ENCODE peak calls at places on chromosome 13, in six cellular contexts. One of them, this sample, is unnamed.

GRCh38 chr13:42808572-42808971 is 27.2 kb downstream of the FAM216B start:
- DNase-seq in stimulated activated CD8-positive, alpha-beta memory T cell treated with anti-CD3 and anti-CD28 coated beads, Interleukin-12 subunit alpha, Interleukin-12 subunit beta, amount 100 ng/mL, for 4 hours: no peak
- DNase-seq in neural progenitor cell: no peak
- DNase-seq in uterus: no peak
- DNase-seq in activated T-helper 9 cell treated with anti-CD3 and anti-CD28 coated beads, Interleukin-2, amount 50 U/mL, for 16 hours: no peak
- DNase-seq in NAMALWA: no peak
- DNase-seq in this sample: no peak

GRCh38 chr13:34156841-34157365 is 339.0 kb downstream of the RFC3 start:
- DNase-seq in uterus: peak
- DNase-seq in NAMALWA: peak
- DNase-seq in neural progenitor cell: no peak
- DNase-seq in stimulated activated CD8-positive, alpha-beta memory T cell treated with anti-CD3 and anti-CD28 coated beads, Interleukin-12 subunit alpha, Interleukin-12 subunit beta, amount 100 ng/mL, for 4 hours: no peak
- DNase-seq in activated T-helper 9 cell treated with anti-CD3 and anti-CD28 coated beads, Interleukin-2, amount 50 U/mL, for 16 hours: no peak
- DNase-seq in this sample: peak

GRCh38 chr13:40993119-40993518 is 26.0 kb downstream of the ELF1 start:
- DNase-seq in activated T-helper 9 cell treated with anti-CD3 and anti-CD28 coated beads, Interleukin-2, amount 50 U/mL, for 16 hours: no peak
- DNase-seq in NAMALWA: peak
- DNase-seq in stimulated activated CD8-positive, alpha-beta memory T cell treated with anti-CD3 and anti-CD28 coated beads, Interleukin-12 subunit alpha, Interleukin-12 subunit beta, amount 100 ng/mL, for 4 hours: no peak
- DNase-seq in uterus: no peak
- DNase-seq in neural progenitor cell: peak
- DNase-seq in this sample: peak

GRCh38 chr13:40438999-40439797 is 227.2 kb downstream of the FOXO1 start:
- DNase-seq in neural progenitor cell: no peak
- DNase-seq in NAMALWA: peak
- DNase-seq in activated T-helper 9 cell treated with anti-CD3 and anti-CD28 coated beads, Interleukin-2, amount 50 U/mL, for 16 hours: no peak
- DNase-seq in stimulated activated CD8-positive, alpha-beta memory T cell treated with anti-CD3 and anti-CD28 coated beads, Interleukin-12 subunit alpha, Interleukin-12 subunit beta, amount 100 ng/mL, for 4 hours: no peak
- DNase-seq in uterus: no peak
- DNase-seq in this sample: no peak

GRCh38 chr13:49495783-49496762 is at the start of gene PHF11:
- DNase-seq in neural progenitor cell: peak
- DNase-seq in uterus: peak
- DNase-seq in activated T-helper 9 cell treated with anti-CD3 and anti-CD28 coated beads, Interleukin-2, amount 50 U/mL, for 16 hours: peak
- DNase-seq in NAMALWA: peak
- DNase-seq in stimulated activated CD8-positive, alpha-beta memory T cell treated with anti-CD3 and anti-CD28 coated beads, Interleukin-12 subunit alpha, Interleukin-12 subunit beta, amount 100 ng/mL, for 4 hours: peak
- DNase-seq in this sample: peak

GRCh38 chr13:35940734-35941133 is 190.4 kb downstream of the DCLK1 start:
- DNase-seq in activated T-helper 9 cell treated with anti-CD3 and anti-CD28 coated beads, Interleukin-2, amount 50 U/mL, for 16 hours: no peak
- DNase-seq in uterus: no peak
- DNase-seq in NAMALWA: no peak
- DNase-seq in neural progenitor cell: no peak
- DNase-seq in stimulated activated CD8-positive, alpha-beta memory T cell treated with anti-CD3 and anti-CD28 coated beads, Interleukin-12 subunit alpha, Interleukin-12 subunit beta, amount 100 ng/mL, for 4 hours: no peak
- DNase-seq in this sample: no peak

GRCh38 chr13:112840472-112841302 is 128.3 kb upstream of the MCF2L start:
- DNase-seq in neural progenitor cell: no peak
- DNase-seq in stimulated activated CD8-positive, alpha-beta memory T cell treated with anti-CD3 and anti-CD28 coated beads, Interleukin-12 subunit alpha, Interleukin-12 subunit beta, amount 100 ng/mL, for 4 hours: no peak
- DNase-seq in activated T-helper 9 cell treated with anti-CD3 and anti-CD28 coated beads, Interleukin-2, amount 50 U/mL, for 16 hours: no peak
- DNase-seq in uterus: no peak
- DNase-seq in NAMALWA: no peak
- DNase-seq in this sample: no peak

GRCh38 chr13:47039106-47039505 is 142.3 kb upstream of the HTR2A start:
- DNase-seq in activated T-helper 9 cell treated with anti-CD3 and anti-CD28 coated beads, Interleukin-2, amount 50 U/mL, for 16 hours: no peak
- DNase-seq in stimulated activated CD8-positive, alpha-beta memory T cell treated with anti-CD3 and anti-CD28 coated beads, Interleukin-12 subunit alpha, Interleukin-12 subunit beta, amount 100 ng/mL, for 4 hours: no peak
- DNase-seq in neural progenitor cell: no peak
- DNase-seq in uterus: no peak
- DNase-seq in NAMALWA: no peak
- DNase-seq in this sample: peak

GRCh38 chr13:113616991-113617749 is 32.6 kb downstream of the TFDP1 start:
- DNase-seq in activated T-helper 9 cell treated with anti-CD3 and anti-CD28 coated beads, Interleukin-2, amount 50 U/mL, for 16 hours: no peak
- DNase-seq in uterus: no peak
- DNase-seq in neural progenitor cell: peak
- DNase-seq in NAMALWA: no peak
- DNase-seq in stimulated activated CD8-positive, alpha-beta memory T cell treated with anti-CD3 and anti-CD28 coated beads, Interleukin-12 subunit alpha, Interleukin-12 subunit beta, amount 100 ng/mL, for 4 hours: no peak
- DNase-seq in this sample: peak

GRCh38 chr13:26486550-26486949 is 70.9 kb upstream of the WASF3 start:
- DNase-seq in uterus: peak
- DNase-seq in neural progenitor cell: no peak
- DNase-seq in activated T-helper 9 cell treated with anti-CD3 and anti-CD28 coated beads, Interleukin-2, amount 50 U/mL, for 16 hours: no peak
- DNase-seq in NAMALWA: no peak
- DNase-seq in stimulated activated CD8-positive, alpha-beta memory T cell treated with anti-CD3 and anti-CD28 coated beads, Interleukin-12 subunit alpha, Interleukin-12 subunit beta, amount 100 ng/mL, for 4 hours: no peak
- DNase-seq in this sample: no peak

GRCh38 chr13:108214511-108215383 is 589 bp downstream of the LIG4 start:
- DNase-seq in uterus: peak
- DNase-seq in NAMALWA: peak
- DNase-seq in neural progenitor cell: peak
- DNase-seq in stimulated activated CD8-positive, alpha-beta memory T cell treated with anti-CD3 and anti-CD28 coated beads, Interleukin-12 subunit alpha, Interleukin-12 subunit beta, amount 100 ng/mL, for 4 hours: no peak
- DNase-seq in activated T-helper 9 cell treated with anti-CD3 and anti-CD28 coated beads, Interleukin-2, amount 50 U/mL, for 16 hours: no peak
- DNase-seq in this sample: no peak

GRCh38 chr13:19981685-19982238 is 23.2 kb downstream of the ZMYM2 start:
- DNase-seq in uterus: no peak
- DNase-seq in NAMALWA: no peak
- DNase-seq in neural progenitor cell: no peak
- DNase-seq in stimulated activated CD8-positive, alpha-beta memory T cell treated with anti-CD3 and anti-CD28 coated beads, Interleukin-12 subunit alpha, Interleukin-12 subunit beta, amount 100 ng/mL, for 4 hours: no peak
- DNase-seq in activated T-helper 9 cell treated with anti-CD3 and anti-CD28 coated beads, Interleukin-2, amount 50 U/mL, for 16 hours: no peak
- DNase-seq in this sample: peak

GRCh38 chr13:41563501-41564001 is 106.2 kb downstream of the RGCC start:
- DNase-seq in neural progenitor cell: no peak
- DNase-seq in stimulated activated CD8-positive, alpha-beta memory T cell treated with anti-CD3 and anti-CD28 coated beads, Interleukin-12 subunit alpha, Interleukin-12 subunit beta, amount 100 ng/mL, for 4 hours: no peak
- DNase-seq in activated T-helper 9 cell treated with anti-CD3 and anti-CD28 coated beads, Interleukin-2, amount 50 U/mL, for 16 hours: no peak
- DNase-seq in uterus: no peak
- DNase-seq in NAMALWA: no peak
- DNase-seq in this sample: peak

GRCh38 chr13:45718063-45718462 is 15.9 kb downstream of the CBY2 start:
- DNase-seq in uterus: no peak
- DNase-seq in NAMALWA: peak
- DNase-seq in stimulated activated CD8-positive, alpha-beta memory T cell treated with anti-CD3 and anti-CD28 coated beads, Interleukin-12 subunit alpha, Interleukin-12 subunit beta, amount 100 ng/mL, for 4 hours: no peak
- DNase-seq in activated T-helper 9 cell treated with anti-CD3 and anti-CD28 coated beads, Interleukin-2, amount 50 U/mL, for 16 hours: no peak
- DNase-seq in neural progenitor cell: peak
- DNase-seq in this sample: peak

GRCh38 chr13:106151056-106151699 is 384.3 kb downstream of the EFNB2 start:
- DNase-seq in neural progenitor cell: peak
- DNase-seq in NAMALWA: no peak
- DNase-seq in uterus: no peak
- DNase-seq in activated T-helper 9 cell treated with anti-CD3 and anti-CD28 coated beads, Interleukin-2, amount 50 U/mL, for 16 hours: no peak
- DNase-seq in stimulated activated CD8-positive, alpha-beta memory T cell treated with anti-CD3 and anti-CD28 coated beads, Interleukin-12 subunit alpha, Interleukin-12 subunit beta, amount 100 ng/mL, for 4 hours: no peak
- DNase-seq in this sample: peak

GRCh38 chr13:24165746-24166145 is 5.2 kb downstream of the SPATA13 start:
- DNase-seq in activated T-helper 9 cell treated with anti-CD3 and anti-CD28 coated beads, Interleukin-2, amount 50 U/mL, for 16 hours: no peak
- DNase-seq in uterus: no peak
- DNase-seq in neural progenitor cell: no peak
- DNase-seq in stimulated activated CD8-positive, alpha-beta memory T cell treated with anti-CD3 and anti-CD28 coated beads, Interleukin-12 subunit alpha, Interleukin-12 subunit beta, amount 100 ng/mL, for 4 hours: no peak
- DNase-seq in NAMALWA: no peak
- DNase-seq in this sample: no peak

GRCh38 chr13:48600374-48601364 is 53.1 kb upstream of the CYSLTR2 start:
- DNase-seq in activated T-helper 9 cell treated with anti-CD3 and anti-CD28 coated beads, Interleukin-2, amount 50 U/mL, for 16 hours: no peak
- DNase-seq in neural progenitor cell: no peak
- DNase-seq in stimulated activated CD8-positive, alpha-beta memory T cell treated with anti-CD3 and anti-CD28 coated beads, Interleukin-12 subunit alpha, Interleukin-12 subunit beta, amount 100 ng/mL, for 4 hours: no peak
- DNase-seq in uterus: no peak
- DNase-seq in NAMALWA: no peak
- DNase-seq in this sample: peak

GRCh38 chr13:99332456-99332855 is 25.3 kb upstream of the GPR183 start:
- DNase-seq in NAMALWA: no peak
- DNase-seq in uterus: no peak
- DNase-seq in stimulated activated CD8-positive, alpha-beta memory T cell treated with anti-CD3 and anti-CD28 coated beads, Interleukin-12 subunit alpha, Interleukin-12 subunit beta, amount 100 ng/mL, for 4 hours: no peak
- DNase-seq in activated T-helper 9 cell treated with anti-CD3 and anti-CD28 coated beads, Interleukin-2, amount 50 U/mL, for 16 hours: no peak
- DNase-seq in neural progenitor cell: no peak
- DNase-seq in this sample: no peak

GRCh38 chr13:31101511-31102170 is 60.1 kb downstream of the HSPH1 start:
- DNase-seq in stimulated activated CD8-positive, alpha-beta memory T cell treated with anti-CD3 and anti-CD28 coated beads, Interleukin-12 subunit alpha, Interleukin-12 subunit beta, amount 100 ng/mL, for 4 hours: no peak
- DNase-seq in NAMALWA: no peak
- DNase-seq in neural progenitor cell: no peak
- DNase-seq in activated T-helper 9 cell treated with anti-CD3 and anti-CD28 coated beads, Interleukin-2, amount 50 U/mL, for 16 hours: no peak
- DNase-seq in uterus: no peak
- DNase-seq in this sample: peak

GRCh38 chr13:87674143-87674772 is 3.1 kb downstream of the SLITRK5 start:
- DNase-seq in NAMALWA: no peak
- DNase-seq in uterus: no peak
- DNase-seq in activated T-helper 9 cell treated with anti-CD3 and anti-CD28 coated beads, Interleukin-2, amount 50 U/mL, for 16 hours: no peak
- DNase-seq in stimulated activated CD8-positive, alpha-beta memory T cell treated with anti-CD3 and anti-CD28 coated beads, Interleukin-12 subunit alpha, Interleukin-12 subunit beta, amount 100 ng/mL, for 4 hours: no peak
- DNase-seq in neural progenitor cell: peak
- DNase-seq in this sample: no peak

GRCh38 chr13:99722931-99723330 is 221.7 kb downstream of the TM9SF2 start:
- DNase-seq in activated T-helper 9 cell treated with anti-CD3 and anti-CD28 coated beads, Interleukin-2, amount 50 U/mL, for 16 hours: no peak
- DNase-seq in neural progenitor cell: no peak
- DNase-seq in stimulated activated CD8-positive, alpha-beta memory T cell treated with anti-CD3 and anti-CD28 coated beads, Interleukin-12 subunit alpha, Interleukin-12 subunit beta, amount 100 ng/mL, for 4 hours: no peak
- DNase-seq in NAMALWA: no peak
- DNase-seq in uterus: no peak
- DNase-seq in this sample: no peak

GRCh38 chr13:112619730-112620639 is 32.0 kb upstream of the TUBGCP3 start:
- DNase-seq in activated T-helper 9 cell treated with anti-CD3 and anti-CD28 coated beads, Interleukin-2, amount 50 U/mL, for 16 hours: no peak
- DNase-seq in stimulated activated CD8-positive, alpha-beta memory T cell treated with anti-CD3 and anti-CD28 coated beads, Interleukin-12 subunit alpha, Interleukin-12 subunit beta, amount 100 ng/mL, for 4 hours: no peak
- DNase-seq in uterus: no peak
- DNase-seq in neural progenitor cell: peak
- DNase-seq in NAMALWA: peak
- DNase-seq in this sample: peak

GRCh38 chr13:68369739-68370138 is 1139.6 kb upstream of the PCDH9 start:
- DNase-seq in stimulated activated CD8-positive, alpha-beta memory T cell treated with anti-CD3 and anti-CD28 coated beads, Interleukin-12 subunit alpha, Interleukin-12 subunit beta, amount 100 ng/mL, for 4 hours: no peak
- DNase-seq in activated T-helper 9 cell treated with anti-CD3 and anti-CD28 coated beads, Interleukin-2, amount 50 U/mL, for 16 hours: no peak
- DNase-seq in NAMALWA: no peak
- DNase-seq in neural progenitor cell: no peak
- DNase-seq in uterus: no peak
- DNase-seq in this sample: no peak

GRCh38 chr13:52009985-52010384 is 1.3 kb downstream of the ATP7B start:
- DNase-seq in NAMALWA: no peak
- DNase-seq in uterus: no peak
- DNase-seq in stimulated activated CD8-positive, alpha-beta memory T cell treated with anti-CD3 and anti-CD28 coated beads, Interleukin-12 subunit alpha, Interleukin-12 subunit beta, amount 100 ng/mL, for 4 hours: no peak
- DNase-seq in activated T-helper 9 cell treated with anti-CD3 and anti-CD28 coated beads, Interleukin-2, amount 50 U/mL, for 16 hours: no peak
- DNase-seq in neural progenitor cell: no peak
- DNase-seq in this sample: no peak

GRCh38 chr13:42039946-42040729 is 8.3 kb upstream of the DGKH start:
- DNase-seq in activated T-helper 9 cell treated with anti-CD3 and anti-CD28 coated beads, Interleukin-2, amount 50 U/mL, for 16 hours: peak
- DNase-seq in neural progenitor cell: peak
- DNase-seq in stimulated activated CD8-positive, alpha-beta memory T cell treated with anti-CD3 and anti-CD28 coated beads, Interleukin-12 subunit alpha, Interleukin-12 subunit beta, amount 100 ng/mL, for 4 hours: peak
- DNase-seq in NAMALWA: peak
- DNase-seq in uterus: peak
- DNase-seq in this sample: peak

GRCh38 chr13:91167706-91168459 is 179.6 kb upstream of the MIR17HG start:
- DNase-seq in uterus: no peak
- DNase-seq in NAMALWA: no peak
- DNase-seq in activated T-helper 9 cell treated with anti-CD3 and anti-CD28 coated beads, Interleukin-2, amount 50 U/mL, for 16 hours: no peak
- DNase-seq in stimulated activated CD8-positive, alpha-beta memory T cell treated with anti-CD3 and anti-CD28 coated beads, Interleukin-12 subunit alpha, Interleukin-12 subunit beta, amount 100 ng/mL, for 4 hours: no peak
- DNase-seq in neural progenitor cell: no peak
- DNase-seq in this sample: no peak

GRCh38 chr13:73767747-73768315 is 366.4 kb downstream of the KLF12 start:
- DNase-seq in uterus: no peak
- DNase-seq in activated T-helper 9 cell treated with anti-CD3 and anti-CD28 coated beads, Interleukin-2, amount 50 U/mL, for 16 hours: no peak
- DNase-seq in stimulated activated CD8-positive, alpha-beta memory T cell treated with anti-CD3 and anti-CD28 coated beads, Interleukin-12 subunit alpha, Interleukin-12 subunit beta, amount 100 ng/mL, for 4 hours: no peak
- DNase-seq in neural progenitor cell: peak
- DNase-seq in NAMALWA: peak
- DNase-seq in this sample: peak